ENCODE peak calls at places on chromosomes 5 and 9, in five cellular contexts. R, K, U, L and Z are unnamed samples.

GRCh38 chr9:89037891-89038290 is 46.6 kb downstream of the S1PR3 start:
- DNase-seq in R (no peak), K (no peak), U (no peak), L (no peak), Z (no peak)

GRCh38 chr5:6583049-6583880 is 49.6 kb downstream of the NSUN2 start:
- DNase-seq in R (no peak), K (peak), U (peak), L (peak), Z (no peak)

GRCh38 chr9:135500071-135500524 is 384 bp upstream of the MRPS2 start:
- DNase-seq in R (no peak), K (peak), U (no peak), L (no peak), Z (no peak)

GRCh38 chr9:68625559-68625958 is 79.5 kb upstream of the PIP5K1B start:
- DNase-seq in R (no peak), K (no peak), U (no peak), L (no peak), Z (no peak)

GRCh38 chr5:64587370-64587769 is 81.6 kb downstream of the RGS7BP start:
- DNase-seq in R (no peak), K (no peak), U (no peak), L (peak), Z (no peak)

GRCh38 chr5:116674881-116675627 is 100.4 kb upstream of the SEMA6A start:
- DNase-seq in R (no peak), K (peak), U (no peak), L (no peak), Z (no peak)

GRCh38 chr5:174571662-174572397 is 152.6 kb upstream of the MSX2 start:
- DNase-seq in R (no peak), K (peak), U (no peak), L (peak), Z (no peak)

GRCh38 chr5:79200573-79201183 is 35.3 kb upstream of the JMY start:
- DNase-seq in R (no peak), K (peak), U (no peak), L (peak), Z (no peak)

GRCh38 chr5:119389288-119390065 is 33.7 kb downstream of the TNFAIP8 start:
- DNase-seq in R (no peak), K (no peak), U (no peak), L (peak), Z (no peak)